ENCODE peak calls at places on chromosome 18, in nine cellular contexts. Q is brain microvascular endothelial cell, T is WERI-Rb-1, M is cardiac fibroblast, S is HFF-Myc, R is H9, K is HFFc6, X is GM10248, G is SK-N-SH. W is an unnamed sample.

GRCh38 chr18:54882318-54882717 is 54.0 kb downstream of the RAB27B start:
- DNase-seq in Q (no peak), S (no peak), R (no peak), X (no peak), K (no peak), G (no peak), T (no peak), M (no peak), W (no peak)

GRCh38 chr18:11997466-11997865 is 16.2 kb downstream of the IMPA2 start:
- DNase-seq in X (no peak), R (no peak), S (no peak), Q (no peak), G (no peak), M (no peak), T (no peak), K (no peak), W (no peak)

GRCh38 chr18:44899832-44900231 is 219.1 kb downstream of the SETBP1 start:
- DNase-seq in K (no peak), S (no peak), Q (no peak), R (no peak), X (no peak), G (no peak), T (no peak), M (no peak), W (no peak)

GRCh38 chr18:76168206-76168605 is 326.8 kb downstream of the ZNF516 start:
- DNase-seq in R (no peak), Q (no peak), G (no peak), M (no peak), K (no peak), X (no peak), S (no peak), T (no peak), W (no peak)

GRCh38 chr18:31711365-31712035 is 27.1 kb upstream of the B4GALT6 start:
- DNase-seq in X (no peak), S (no peak), T (no peak), Q (no peak), G (no peak), M (no peak), K (no peak), R (no peak), W (no peak)

GRCh38 chr18:51653507-51654213 is 456.2 kb upstream of the MEX3C start:
- DNase-seq in R (no peak), T (no peak), Q (no peak), S (no peak), X (no peak), M (no peak), K (no peak), G (no peak), W (no peak)

GRCh38 chr18:8656226-8656625 is 47.0 kb downstream of the RAB12 start:
- DNase-seq in G (no peak), R (no peak), M (peak; percentile 12), K (no peak), Q (no peak), X (no peak), T (no peak), S (no peak), W (no peak)

GRCh38 chr18:9719421-9719981 is 11.4 kb downstream of the RAB31 start:
- DNase-seq in M (peak; percentile 82), K (peak; percentile 89), S (no peak), R (no peak), Q (peak; percentile 71), T (no peak), X (no peak), G (no peak), W (peak; percentile 91)

GRCh38 chr18:50074404-50074803 is 120.5 kb downstream of the MYO5B start:
- DNase-seq in K (no peak), X (no peak), T (no peak), Q (no peak), G (no peak), R (no peak), M (no peak), S (no peak), W (no peak)

GRCh38 chr18:3297025-3297984 is 35.4 kb downstream of the MYL12B start:
- DNase-seq in S (peak; percentile 93), Q (peak; percentile 96), R (peak; percentile 97), G (peak; percentile 75), X (peak; percentile 81), M (peak; percentile 89), T (peak; percentile 95), K (peak; percentile 23), W (peak; percentile 83)
- TF ChIP-seq CTCF in S (peak; percentile 71), Q (peak; percentile 82), R (peak; percentile 93), G (peak; percentile 84), X (peak; percentile 88), M (peak; percentile 29), T (peak; percentile 93), K (peak; percentile 52), W (peak; percentile 97)

DNA sequence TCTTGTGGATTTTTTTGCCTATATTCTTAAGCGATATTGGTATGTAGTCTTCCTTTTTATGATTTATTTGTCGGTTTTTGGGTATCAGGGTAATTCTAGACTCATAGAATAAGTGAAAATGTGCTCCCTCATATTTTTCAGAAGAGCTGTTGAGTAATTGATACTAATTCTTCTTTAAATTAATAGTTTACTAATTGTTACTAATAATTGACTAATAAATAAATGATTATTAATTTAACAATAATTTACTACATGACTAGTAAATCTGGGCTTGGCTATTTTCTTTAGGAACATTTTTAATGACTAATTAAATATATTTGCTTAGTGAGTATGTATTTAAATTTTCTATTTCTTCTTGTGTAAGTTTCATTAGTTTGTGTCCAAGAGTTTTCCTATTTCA is 325.0 kb downstream of the ADCYAP1 start:
- DNase-seq in K (no peak), S (no peak), Q (no peak), T (no peak), X (no peak), G (no peak), M (no peak), R (no peak), W (no peak)
- TF ChIP-seq CTCF in K (no peak), S (no peak), Q (no peak), T (no peak), X (no peak), G (no peak), M (no peak), R (no peak), W (no peak)

GRCh38 chr18:69487488-69488394 is 87.1 kb downstream of the DOK6 start:
- DNase-seq in K (no peak), T (no peak), M (no peak), G (no peak), R (no peak), S (no peak), X (no peak), Q (no peak), W (no peak)

GRCh38 chr18:69491576-69491975 is 90.9 kb downstream of the DOK6 start:
- DNase-seq in Q (no peak), X (no peak), S (no peak), T (no peak), K (no peak), R (no peak), G (no peak), M (no peak), W (no peak)

GRCh38 chr18:69492861-69493260 is 92.2 kb downstream of the DOK6 start:
- DNase-seq in S (no peak), X (no peak), K (no peak), R (no peak), T (no peak), Q (no peak), M (no peak), G (no peak), W (no peak)

GRCh38 chr18:69490813-69491212 is 90.1 kb downstream of the DOK6 start:
- DNase-seq in T (no peak), Q (peak; percentile 76), M (peak; percentile 48), S (peak; percentile 56), K (peak; percentile 21), R (no peak), G (peak; percentile 51), X (no peak), W (no peak)

DNA sequence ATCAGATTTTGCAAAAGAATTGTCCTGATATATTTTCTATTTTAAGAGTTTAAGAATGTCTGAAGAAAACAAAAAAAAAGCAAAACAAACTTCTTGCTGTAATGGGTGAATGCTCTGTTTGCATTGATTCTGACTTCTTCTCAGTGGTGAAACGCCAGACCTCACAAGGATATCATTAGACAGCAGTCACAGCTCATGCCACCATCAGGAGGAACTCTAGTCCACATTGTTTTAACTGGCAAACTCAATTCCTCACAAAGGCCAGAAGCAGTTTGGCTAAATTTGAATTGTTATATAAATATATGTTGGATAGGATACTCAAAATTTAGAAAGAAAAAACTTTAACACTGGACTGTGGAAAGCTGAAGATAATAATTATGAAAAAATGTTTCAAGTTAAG is 89.4 kb downstream of the DOK6 start:
- DNase-seq in K (no peak), Q (no peak), G (no peak), X (no peak), S (no peak), T (no peak), R (no peak), M (no peak), W (no peak)
- TF ChIP-seq CTCF in K (no peak), Q (no peak), G (no peak), X (no peak), S (no peak), T (no peak), R (no peak), M (no peak), W (no peak)

GRCh38 chr18:32930695-32931301 is 158.0 kb upstream of the KLHL14 start:
- DNase-seq in R (no peak), G (peak; percentile 58), M (peak; percentile 68), X (peak; percentile 63), T (no peak), K (peak; percentile 5), S (peak; percentile 14), Q (no peak), W (peak; percentile 13)
- TF ChIP-seq CTCF in R (peak; percentile 81), G (peak; percentile 78), M (peak; percentile 65), X (peak; percentile 66), T (peak; percentile 59), K (peak; percentile 62), S (peak; percentile 44), Q (peak; percentile 72), W (peak; percentile 69)